ENCODE peak calls at places on chromosomes 3 and 15, in five cellular contexts. R is breast epithelium; X is CD8-positive, alpha-beta T cell; I is Peyer's patch; L is uterus. V is an unnamed sample.
A peak's percentile ranks its signal among the peaks of the same experiment; 100 is the strongest.

GRCh38 chr3:39814007-39814406 is 4.6 kb downstream of the MYRIP start:
- DNase-seq in R (no peak), I (no peak), L (no peak), X (no peak), V (no peak)

GRCh38 chr15:90031231-90031791 is 30.2 kb downstream of the ZNF710 start:
- DNase-seq in R (no peak), X (no peak), L (no peak), I (peak; percentile 48), V (no peak)

GRCh38 chr15:45795487-45796069 is 160.7 kb downstream of the SQOR start:
- DNase-seq in I (peak; percentile 59), L (no peak), X (no peak), R (no peak), V (peak; percentile 24)

GRCh38 chr3:72270072-72270611 is 485.2 kb upstream of the PROK2 start:
- DNase-seq in X (no peak), L (peak; percentile 92), I (peak; percentile 90), R (peak; percentile 78), V (no peak)

GRCh38 chr3:426056-426455 is 229.5 kb downstream of the CHL1 start:
- DNase-seq in L (no peak), X (no peak), R (no peak), I (no peak), V (no peak)

GRCh38 chr3:158792709-158793108 is 9.1 kb upstream of the MFSD1 start:
- DNase-seq in I (no peak), X (no peak), L (no peak), R (no peak), V (no peak)

GRCh38 chr3:154931484-154931883 is 148.6 kb upstream of the MME start:
- DNase-seq in R (no peak), L (no peak), I (no peak), X (no peak), V (no peak)

GRCh38 chr3:47010910-47011309 is 31.4 kb downstream of the NBEAL2 start:
- DNase-seq in L (no peak), I (no peak), R (no peak), X (no peak), V (no peak)

GRCh38 chr3:69328903-69329302 is 57.0 kb downstream of the FRMD4B start:
- DNase-seq in R (no peak), L (no peak), X (no peak), I (no peak), V (no peak)

GRCh38 chr3:15794842-15795562 is 2.8 kb downstream of the ANKRD28 start:
- DNase-seq in R (no peak), X (no peak), L (no peak), I (no peak), V (no peak)

GRCh38 chr15:83378921-83379561 is 68.1 kb upstream of the SH3GL3 start:
- DNase-seq in L (no peak), X (no peak), R (no peak), I (no peak), V (no peak)

GRCh38 chr3:73784647-73785420 is 160.1 kb upstream of the PDZRN3 start:
- DNase-seq in R (no peak), I (no peak), L (no peak), X (no peak), V (no peak)

GRCh38 chr15:57138260-57138895 is 219.9 kb downstream of the TCF12 start:
- DNase-seq in L (no peak), I (peak; percentile 72), X (no peak), R (no peak), V (no peak)

GRCh38 chr15:67185621-67186225 is 68.7 kb downstream of the AAGAB start:
- DNase-seq in I (no peak), R (no peak), X (no peak), L (no peak), V (no peak)

GRCh38 chr3:171176244-171176925 is 149.9 kb upstream of the SLC2A2 start:
- DNase-seq in I (no peak), L (no peak), R (no peak), X (no peak), V (no peak)

GRCh38 chr15:70318996-70319465 is 221.3 kb upstream of the TLE3 start:
- DNase-seq in I (no peak), R (peak; percentile 18), L (peak; percentile 82), X (no peak), V (no peak)

DNA sequence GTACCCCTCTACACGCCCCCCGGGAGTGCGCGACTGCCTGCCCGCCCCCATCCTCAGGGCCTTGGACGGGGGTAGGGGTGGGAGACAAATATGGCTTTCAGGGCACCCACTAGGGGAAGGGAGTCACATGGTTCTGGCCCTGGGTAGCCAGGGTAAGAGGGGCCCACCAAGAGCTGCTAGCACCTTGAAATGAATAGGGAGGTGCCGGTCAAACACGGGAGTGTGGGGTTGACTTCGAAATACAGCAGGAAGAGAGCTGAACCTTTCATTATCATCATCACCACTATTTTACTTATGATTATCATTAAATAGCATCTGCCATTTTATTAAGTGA is 489.1 kb downstream of the MAGI1 start:
- DNase-seq in X (no peak), L (no peak), I (no peak), R (no peak), V (no peak)
- H3K27ac ChIP-seq in X (no peak overlapping the region), L (no peak overlapping the region), I (no peak overlapping the region), R (no peak overlapping the region), V (peak overlapping the region; percentile 48)

GRCh38 chr15:65232520-65232919 is 21.2 kb upstream of the CILP start:
- DNase-seq in R (no peak), L (no peak), I (no peak), X (no peak), V (no peak)
- H3K27me3 ChIP-seq in R (no peaks in the 10 kb centered on the region), L (no peaks in the 10 kb centered on the region), I (no peaks in the 10 kb centered on the region), X (no peaks in the 10 kb centered on the region), V (no peaks in the 10 kb centered on the region)

DNA sequence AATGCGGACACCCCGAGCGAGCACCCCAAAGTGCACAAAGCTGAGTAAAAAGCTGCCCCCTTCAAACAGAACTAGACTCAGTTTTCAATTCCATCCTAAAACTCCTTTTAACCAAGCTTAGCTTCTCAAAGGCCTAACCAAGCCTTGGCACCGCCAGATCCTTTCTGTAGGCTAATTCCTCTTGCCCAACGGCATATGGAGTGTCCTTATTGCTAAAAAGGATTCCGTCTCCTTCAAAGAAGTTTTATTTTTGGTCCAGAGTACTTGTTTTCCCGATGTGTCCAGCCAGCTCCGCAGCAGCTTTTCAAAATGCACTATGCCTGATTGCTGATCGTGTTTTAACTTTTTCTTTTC is 5.3 kb downstream of the BHLHE40 start:
- DNase-seq in X (no peak), R (no peak), L (no peak), I (no peak), V (no peak)
- H3K27ac ChIP-seq in X (no peak overlapping the region), R (peak overlapping the region; percentile 100), L (peak overlapping the region; percentile 96), I (peak overlapping the region; percentile 95), V (peak overlapping the region; percentile 98)

GRCh38 chr3:63354160-63354559 is 76.1 kb downstream of the SYNPR start:
- DNase-seq in I (no peak), R (no peak), X (no peak), L (no peak), V (no peak)
- H3K27me3 ChIP-seq in I (no peaks in the 10 kb centered on the region), R (peaks cover 4% of the 10 kb centered on the region), X (no peaks in the 10 kb centered on the region), L (no peaks in the 10 kb centered on the region), V (no peaks in the 10 kb centered on the region)

GRCh38 chr15:51576911-51577500 is 45.6 kb downstream of the DMXL2 start:
- DNase-seq in X (no peak), I (no peak), L (no peak), R (no peak), V (no peak)
- H3K27ac ChIP-seq in X (no peak overlapping the region), I (no peak overlapping the region), L (peak overlapping the region; percentile 10), R (peak overlapping the region; percentile 12), V (no peak overlapping the region)

DNA sequence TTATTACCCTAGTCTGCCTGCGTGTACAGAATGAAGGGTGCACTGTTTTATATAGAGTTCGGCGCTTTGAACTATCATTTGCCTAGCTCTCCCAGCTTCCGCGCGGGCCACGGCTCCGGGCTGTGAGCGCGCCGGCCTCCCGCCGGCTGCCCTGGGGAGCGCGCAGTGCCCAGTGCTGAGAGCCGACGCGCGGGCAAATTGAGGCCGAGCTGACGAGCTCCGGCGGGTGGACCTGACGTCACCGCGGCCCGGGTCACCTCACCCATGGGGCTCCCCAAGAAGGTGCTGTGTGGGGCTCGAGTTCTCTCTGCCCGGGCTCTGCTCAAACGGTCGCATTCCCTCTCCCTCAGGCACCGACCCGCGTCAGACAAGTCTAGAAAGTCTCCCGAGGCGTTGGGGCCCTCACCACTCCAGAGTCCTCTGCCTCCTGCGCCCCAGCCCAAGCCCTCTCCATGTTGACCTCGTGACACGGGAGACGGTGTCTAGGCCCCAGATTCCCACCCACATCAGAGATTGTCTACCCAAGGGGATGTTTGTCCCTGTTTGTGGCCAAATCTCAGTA is 7.7 kb downstream of the SOX2 start:
- DNase-seq in X (no peak), R (no peak), I (no peak), L (no peak), V (no peak)
- H3K27me3 ChIP-seq in X (peaks cover 69% of the 10 kb centered on the region), R (peaks cover 98% of the 10 kb centered on the region), I (peaks cover 70% of the 10 kb centered on the region), L (peaks cover 15% of the 10 kb centered on the region), V (peaks cover 80% of the 10 kb centered on the region)

GRCh38 chr15:38631126-38632075 is 66.8 kb upstream of the RASGRP1 start:
- DNase-seq in I (no peak), X (no peak), L (no peak), R (no peak), V (no peak)
- H3K27ac ChIP-seq in I (no peak overlapping the region), X (no peak overlapping the region), L (no peak overlapping the region), R (no peak overlapping the region), V (no peak overlapping the region)

GRCh38 chr15:74178326-74179100 is 5.0 kb downstream of the ISLR start:
- DNase-seq in X (no peak), I (no peak), L (peak; percentile 14), R (no peak), V (peak; percentile 17)
- H3K27me3 ChIP-seq in X (no peaks in the 10 kb centered on the region), I (no peaks in the 10 kb centered on the region), L (no peaks in the 10 kb centered on the region), R (no peaks in the 10 kb centered on the region), V (no peaks in the 10 kb centered on the region)

GRCh38 chr3:185716436-185717090 is 108.3 kb downstream of the IGF2BP2 start:
- DNase-seq in R (no peak), X (no peak), I (no peak), L (no peak), V (no peak)
- H3K27ac ChIP-seq in R (no peak overlapping the region), X (no peak overlapping the region), I (no peak overlapping the region), L (no peak overlapping the region), V (no peak overlapping the region)

V was measured in dorsolateral prefrontal cortex.